ENCODE peak calls at places on chromosomes 5 and 9, in eight cellular contexts. G, C, Y, D, Z, N, P and H are unnamed samples.

GRCh38 chr5:39948867-39949468 is 524.2 kb upstream of the DAB2 start:
- DNase-seq in G (peak; percentile 86), C (peak; percentile 6), Y (peak; percentile 50), D (peak; percentile 79), Z (peak; percentile 90), N (peak; percentile 70), P (peak; percentile 76), H (peak; percentile 73)

GRCh38 chr5:132103969-132104391 is 30.4 kb downstream of the CSF2 start:
- DNase-seq in G (no peak), C (peak; percentile 59), Y (peak; percentile 37), D (no peak), Z (no peak), N (no peak), P (no peak), H (peak; percentile 77)

GRCh38 chr9:116726606-116727005 is 39.5 kb downstream of the TRIM32 start:
- DNase-seq in G (no peak), C (no peak), Y (no peak), D (no peak), Z (no peak), N (no peak), P (no peak), H (no peak)

GRCh38 chr5:108735790-108736189 is 11.9 kb upstream of the FER start:
- DNase-seq in G (peak; percentile 12), C (no peak), Y (no peak), D (no peak), Z (no peak), N (peak; percentile 34), P (peak; percentile 42), H (no peak)

GRCh38 chr5:148070621-148071020 is 6.8 kb downstream of the SPINK5 start:
- DNase-seq in G (no peak), C (no peak), Y (peak; percentile 29), D (no peak), Z (no peak), N (no peak), P (no peak), H (no peak)

GRCh38 chr5:174559141-174559540 is 165.2 kb upstream of the MSX2 start:
- DNase-seq in G (no peak), C (no peak), Y (peak; percentile 41), D (no peak), Z (no peak), N (no peak), P (peak; percentile 89), H (no peak)

GRCh38 chr5:10710513-10711128 is 50.4 kb downstream of the DAP start:
- DNase-seq in G (no peak), C (no peak), Y (no peak), D (no peak), Z (peak; percentile 69), N (no peak), P (no peak), H (no peak)

GRCh38 chr5:176637556-176637955 is 7.1 kb downstream of the EIF4E1B start:
- DNase-seq in G (no peak), C (no peak), Y (no peak), D (no peak), Z (no peak), N (no peak), P (no peak), H (no peak)

GRCh38 chr9:2181794-2182193 is 166.6 kb downstream of the SMARCA2 start:
- DNase-seq in G (peak; percentile 13), C (no peak), Y (no peak), D (peak; percentile 38), Z (peak; percentile 22), N (peak; percentile 30), P (peak; percentile 7), H (no peak)

GRCh38 chr9:103789686-103790085 is 304.4 kb upstream of the SMC2 start:
- DNase-seq in G (peak; percentile 10), C (no peak), Y (peak; percentile 33), D (peak; percentile 7), Z (no peak), N (peak; percentile 0), P (no peak), H (peak; percentile 41)

GRCh38 chr9:116049506-116049905 is 104.1 kb upstream of the PAPPA start:
- DNase-seq in G (no peak), C (no peak), Y (no peak), D (no peak), Z (no peak), N (no peak), P (no peak), H (no peak)

GRCh38 chr9:113479150-113479761 is 15.7 kb downstream of the RGS3 start:
- DNase-seq in G (peak; percentile 37), C (no peak), Y (no peak), D (no peak), Z (no peak), N (no peak), P (no peak), H (no peak)

GRCh38 chr5:29744618-29745017 is 1448.9 kb upstream of the CDH6 start:
- DNase-seq in G (no peak), C (no peak), Y (no peak), D (no peak), Z (no peak), N (no peak), P (no peak), H (no peak)

GRCh38 chr9:113462781-113463286 is 693 bp upstream of the RGS3 start:
- DNase-seq in G (no peak), C (no peak), Y (no peak), D (no peak), Z (no peak), N (no peak), P (no peak), H (no peak)

GRCh38 chr5:28415791-28416443 is 1377.5 kb upstream of the CDH9 start:
- DNase-seq in G (no peak), C (no peak), Y (peak; percentile 43), D (no peak), Z (no peak), N (no peak), P (no peak), H (no peak)

GRCh38 chr9:88535932-88536324 is 950 bp downstream of the NXNL2 start:
- DNase-seq in G (no peak), C (no peak), Y (no peak), D (no peak), Z (peak; percentile 16), N (no peak), P (peak; percentile 31), H (no peak)

GRCh38 chr5:97838214-97838613 is 655.2 kb upstream of the RIOK2 start:
- DNase-seq in G (no peak), C (peak; percentile 64), Y (peak; percentile 90), D (peak; percentile 96), Z (no peak), N (no peak), P (peak; percentile 99), H (peak; percentile 68)

GRCh38 chr9:113446323-113446740 is 17.2 kb upstream of the RGS3 start:
- DNase-seq in G (peak; percentile 56), C (no peak), Y (peak; percentile 24), D (peak; percentile 73), Z (peak; percentile 12), N (peak; percentile 51), P (peak; percentile 55), H (peak; percentile 49)

GRCh38 chr5:141172381-141173204 is at the start of gene PCDHB7:
- DNase-seq in G (no peak), C (no peak), Y (peak; percentile 24), D (peak; percentile 18), Z (no peak), N (peak; percentile 45), P (peak; percentile 26), H (no peak)

GRCh38 chr5:14503017-14503680 is 78.4 kb upstream of the OTULINL start:
- DNase-seq in G (no peak), C (no peak), Y (no peak), D (no peak), Z (no peak), N (no peak), P (no peak), H (no peak)

GRCh38 chr9:79292731-79293280 is 279.0 kb upstream of the TLE4 start:
- DNase-seq in G (no peak), C (no peak), Y (no peak), D (no peak), Z (no peak), N (no peak), P (no peak), H (no peak)

GRCh38 chr9:79287152-79287766 is 284.5 kb upstream of the TLE4 start:
- DNase-seq in G (no peak), C (no peak), Y (no peak), D (no peak), Z (no peak), N (no peak), P (no peak), H (no peak)

GRCh38 chr9:79287881-79288280 is 283.9 kb upstream of the TLE4 start:
- DNase-seq in G (no peak), C (no peak), Y (no peak), D (no peak), Z (no peak), N (no peak), P (peak; percentile 32), H (no peak)

DNA sequence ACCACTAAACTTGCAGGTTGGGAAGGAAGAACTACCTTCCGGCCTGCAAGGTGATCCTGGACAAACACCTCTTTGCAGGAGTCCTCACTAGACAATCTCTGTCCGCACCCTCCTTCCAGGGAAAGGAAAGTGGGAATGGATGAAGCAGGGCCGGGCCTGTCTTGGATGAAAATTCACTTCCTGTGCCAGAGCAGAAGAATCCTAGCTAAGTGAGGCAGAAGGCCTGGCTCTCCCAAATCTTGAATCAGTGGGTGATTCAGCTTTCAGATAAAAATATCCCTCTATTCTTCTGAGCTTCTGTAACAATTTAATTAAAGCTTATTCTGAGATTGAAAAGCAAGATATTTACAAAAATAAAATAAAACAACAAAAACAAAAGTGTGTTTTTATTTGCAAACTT is 281.9 kb upstream of the TLE4 start:
- DNase-seq in G (no peak), C (no peak), Y (no peak), D (no peak), Z (no peak), N (no peak), P (peak; percentile 6), H (no peak)
- TF ChIP-seq CTCF in G (no peak), C (no peak), Y (no peak), D (no peak), Z (no peak), N (no peak), P (no peak), H (no peak)

GRCh38 chr9:133844876-133845658 is 106.9 kb upstream of the SARDH start:
- DNase-seq in G (peak; percentile 37), C (no peak), Y (no peak), D (peak; percentile 84), Z (peak; percentile 75), N (no peak), P (peak; percentile 70), H (no peak)
- H3K4me3 ChIP-seq in G (no peak overlapping the region), C (no peak overlapping the region), Y (no peak overlapping the region), D (no peak overlapping the region), Z (no peak overlapping the region), N (no peak overlapping the region), P (no peak overlapping the region), H (no peak overlapping the region)

GRCh38 chr5:172764861-172765765 is 5.9 kb downstream of the DUSP1 start:
- DNase-seq in G (peak; percentile 99), C (peak; percentile 84), Y (peak; percentile 99), D (peak; percentile 99), Z (peak; percentile 100), N (peak; percentile 97), P (peak; percentile 99), H (peak; percentile 95)
- TF ChIP-seq CTCF in G (no peak), C (peak; percentile 6), Y (no peak), D (no peak), Z (no peak), N (no peak), P (no peak), H (no peak)

DNA sequence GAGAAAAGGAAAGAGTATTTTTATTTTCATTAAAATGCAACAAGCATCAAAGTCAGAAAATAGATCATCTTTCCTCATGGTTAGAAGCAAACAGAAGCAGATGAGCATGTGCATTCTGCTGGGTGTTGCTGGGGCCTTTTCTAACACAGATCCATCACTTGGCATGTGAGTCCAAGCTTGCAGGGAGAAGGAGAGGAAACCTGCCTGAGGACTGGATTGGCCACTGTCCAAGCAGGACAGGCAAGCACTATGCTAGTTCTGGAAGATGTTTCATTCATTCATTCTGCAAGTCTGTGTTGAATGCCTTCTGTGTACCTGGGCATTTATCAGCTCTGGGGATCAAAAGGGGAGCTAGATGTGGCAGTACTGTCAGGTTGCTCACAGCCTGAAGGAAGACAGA is 348.7 kb upstream of the PCSK5 start:
- DNase-seq in G (no peak), C (no peak), Y (no peak), D (no peak), Z (no peak), N (no peak), P (no peak), H (no peak)
- H3K4me3 ChIP-seq in G (no peak overlapping the region), C (no peak overlapping the region), Y (no peak overlapping the region), D (no peak overlapping the region), Z (no peak overlapping the region), N (no peak overlapping the region), P (no peak overlapping the region), H (no peak overlapping the region)